ENCODE peak calls at places on chromosomes 5 and 9, in five cellular contexts. B is activated B cell treated with CpG ODN at 0.5 μM for 24 hours, E is dorsolateral prefrontal cortex, O is IMR-90, R is fibroblast of pulmonary artery. X is an unnamed sample.

GRCh38 chr5:58466939-58467338 is 7.1 kb upstream of the PLK2 start:
- DNase-seq in R (peak), O (peak), B (no peak), E (no peak), X (peak)

GRCh38 chr5:58922392-58923171 is 339.7 kb downstream of the RAB3C start:
- DNase-seq in E (peak), R (peak), O (peak), B (no peak), X (no peak)

GRCh38 chr9:94649100-94649855 is 10.0 kb upstream of the FBP1 start:
- DNase-seq in R (peak), B (no peak), E (no peak), O (peak), X (peak)

GRCh38 chr9:124255222-124255621 is 2.5 kb upstream of the NEK6 start:
- DNase-seq in O (no peak), R (no peak), B (no peak), E (no peak), X (no peak)

GRCh38 chr5:1925111-1926070 is 42.7 kb upstream of the IRX4 start:
- DNase-seq in E (no peak), O (no peak), B (no peak), R (no peak), X (no peak)

GRCh38 chr5:56535347-56535746 is 280.0 kb upstream of the MAP3K1 start:
- DNase-seq in B (no peak), E (no peak), R (no peak), O (no peak), X (no peak)

GRCh38 chr5:96476654-96477053 is 43.6 kb upstream of the PCSK1 start:
- DNase-seq in R (peak), O (peak), E (no peak), B (no peak), X (no peak)

GRCh38 chr5:126178521-126178920 is 244.7 kb upstream of the GRAMD2B start:
- DNase-seq in B (no peak), E (peak), O (peak), R (peak), X (no peak)

GRCh38 chr9:37266630-37267029 is 146.3 kb downstream of the ZCCHC7 start:
- DNase-seq in B (no peak), R (no peak), O (no peak), E (no peak), X (no peak)

GRCh38 chr9:37259906-37260305 is 139.5 kb downstream of the ZCCHC7 start:
- DNase-seq in O (no peak), R (no peak), E (no peak), B (no peak), X (no peak)

GRCh38 chr9:37264539-37264938 is 144.2 kb downstream of the ZCCHC7 start:
- DNase-seq in E (no peak), R (no peak), O (no peak), B (no peak), X (no peak)

GRCh38 chr9:37262410-37262809 is 142.0 kb downstream of the ZCCHC7 start:
- DNase-seq in E (no peak), B (no peak), R (peak), O (peak), X (no peak)
- TF ChIP-seq CTCF in E (peak), B (no peak), R (peak), O (peak), X (peak)

GRCh38 chr5:103444333-103445038 is 118.1 kb downstream of the NUDT12 start:
- DNase-seq in E (no peak), O (no peak), R (no peak), B (no peak), X (no peak)

GRCh38 chr5:103442756-103443155 is 119.8 kb downstream of the NUDT12 start:
- DNase-seq in O (no peak), R (no peak), E (no peak), B (no peak), X (no peak)

GRCh38 chr5:103439007-103439406 is 123.6 kb downstream of the NUDT12 start:
- DNase-seq in B (no peak), E (no peak), R (no peak), O (no peak), X (no peak)

GRCh38 chr5:103445426-103446035 is 117.1 kb downstream of the NUDT12 start:
- DNase-seq in O (peak), B (no peak), R (no peak), E (no peak), X (no peak)

GRCh38 chr5:103441523-103441922 is 121.1 kb downstream of the NUDT12 start:
- DNase-seq in E (no peak), R (no peak), B (no peak), O (no peak), X (no peak)
- TF ChIP-seq CTCF in E (no peak), R (peak), B (no peak), O (no peak), X (no peak)

GRCh38 chr5:123949807-123950206 is 437.8 kb downstream of the CSNK1G3 start:
- DNase-seq in R (no peak), E (no peak), B (no peak), O (no peak), X (no peak)
- TF ChIP-seq CTCF in R (no peak), E (no peak), B (no peak), O (no peak), X (no peak)

DNA sequence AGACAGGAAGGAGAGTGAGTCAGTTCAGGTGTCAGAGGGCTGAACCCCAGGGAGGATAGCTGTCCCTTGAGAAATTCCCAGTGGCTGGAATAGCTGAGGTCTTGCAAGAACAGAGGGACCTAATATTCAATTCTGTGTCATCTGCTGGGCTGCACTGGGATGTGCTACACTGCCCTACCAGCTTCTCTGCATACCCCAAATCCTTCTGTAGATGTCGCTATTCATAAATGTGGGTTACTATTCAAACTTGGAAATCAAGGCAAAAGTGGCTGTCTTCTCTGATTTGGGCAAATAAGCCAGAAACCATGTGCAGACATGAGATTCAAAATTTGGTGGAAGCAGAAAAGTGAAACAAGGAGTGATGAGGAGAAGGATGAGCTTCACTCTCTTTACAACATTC is 16.3 kb downstream of the TNFSF8 start:
- DNase-seq in E (no peak), O (peak), R (no peak), B (no peak), X (no peak)
- TF ChIP-seq CTCF in E (no peak), O (peak), R (peak), B (no peak), X (no peak)

GRCh38 chr5:181088289-181088688 is 42.7 kb downstream of the OR2V1 start:
- DNase-seq in E (no peak), B (no peak), R (no peak), O (no peak), X (no peak)
- TF ChIP-seq CTCF in E (no peak), B (no peak), R (peak), O (peak), X (peak)

GRCh38 chr5:64505769-64506566 is at the start of gene RGS7BP:
- DNase-seq in B (no peak), R (peak), E (peak), O (peak), X (no peak)
- TF ChIP-seq CTCF in B (no peak), R (no peak), E (no peak), O (no peak), X (no peak)

DNA sequence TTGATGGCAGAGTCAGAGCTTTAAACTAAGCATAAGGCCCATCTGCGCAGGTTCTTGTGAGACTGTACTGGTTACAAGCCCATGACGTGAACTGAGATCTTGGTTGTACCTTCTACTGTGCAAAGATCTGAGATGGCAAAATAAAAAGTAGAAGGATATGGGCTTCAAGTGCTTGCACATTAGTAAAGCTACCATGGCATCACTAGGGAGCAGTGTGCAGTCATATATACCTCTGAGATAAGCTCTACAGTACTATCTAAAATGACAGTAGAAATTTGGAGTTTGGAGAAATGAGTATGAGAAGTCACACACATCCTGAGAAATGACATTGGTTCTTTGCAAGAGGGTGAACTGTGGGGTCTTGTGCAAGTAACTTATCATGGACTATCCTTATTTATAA is 408.2 kb upstream of the PRR16 start:
- DNase-seq in O (peak), R (peak), B (no peak), E (no peak), X (no peak)
- TF ChIP-seq CTCF in O (peak), R (peak), B (no peak), E (no peak), X (no peak)

GRCh38 chr5:6583049-6583880 is 49.6 kb downstream of the NSUN2 start:
- DNase-seq in B (peak), E (peak), O (no peak), R (peak), X (no peak)
- TF ChIP-seq CTCF in B (no peak), E (no peak), O (peak), R (no peak), X (no peak)

GRCh38 chr5:75630875-75631274 is 19.6 kb downstream of the ANKDD1B start:
- DNase-seq in E (no peak), O (no peak), B (no peak), R (no peak), X (no peak)
- TF ChIP-seq CTCF in E (no peak), O (no peak), B (no peak), R (no peak), X (no peak)

GRCh38 chr5:141343242-141343952 is at the start of gene PCDHGA3:
- DNase-seq in B (no peak), O (peak), E (no peak), R (peak), X (no peak)
- TF ChIP-seq CTCF in B (no peak), O (peak), E (no peak), R (peak), X (peak)